ENCODE peak calls at places on chromosomes 7 and 10, in four cellular contexts. X is AG10803, T is glutamatergic neuron, O is endothelial cell. U is an unnamed sample.

GRCh38 chr10:22959292-22959691 is 31.4 kb downstream of the ARMC3 start:
- DNase-seq in X (no peak), T (no peak), O (no peak), U (no peak)

GRCh38 chr10:36802523-36803153 is 322.8 kb upstream of the ANKRD30A start:
- DNase-seq in X (peak), T (no peak), O (no peak), U (no peak)

GRCh38 chr10:22491931-22492615 is 146.8 kb downstream of the SPAG6 start:
- DNase-seq in X (no peak), T (no peak), O (no peak), U (no peak)

GRCh38 chr7:44075296-44076075 is 6.8 kb downstream of the POLM start:
- DNase-seq in X (no peak), T (no peak), O (no peak), U (no peak)

GRCh38 chr10:35216303-35216905 is 89.8 kb downstream of the CREM start:
- DNase-seq in X (no peak), T (no peak), O (no peak), U (peak)

GRCh38 chr10:81838950-81839349 is 36.0 kb upstream of the NRG3 start:
- DNase-seq in X (no peak), T (peak), O (peak), U (peak)

GRCh38 chr10:17756557-17757208 is 4.7 kb downstream of the TMEM236 start:
- DNase-seq in X (peak), T (no peak), O (no peak), U (peak)

GRCh38 chr10:70293169-70293813 is 9.5 kb upstream of the NPFFR1 start:
- DNase-seq in X (no peak), T (no peak), O (no peak), U (no peak)

GRCh38 chr10:23413629-23414089 is 25.2 kb upstream of the OTUD1 start:
- DNase-seq in X (no peak), T (no peak), O (no peak), U (no peak)

GRCh38 chr10:95290801-95291633 is at the start of gene PDLIM1:
- DNase-seq in X (peak), T (peak), O (peak), U (peak)

GRCh38 chr7:104267701-104268368 is 60.0 kb upstream of the ORC5 start:
- DNase-seq in X (peak), T (no peak), O (no peak), U (peak)

GRCh38 chr7:139883814-139884213 is 54.8 kb downstream of the TBXAS1 start:
- DNase-seq in X (no peak), T (no peak), O (no peak), U (no peak)

GRCh38 chr7:27073066-27073465 is 22.7 kb downstream of the HOXA1 start:
- DNase-seq in X (no peak), T (no peak), O (no peak), U (no peak)

GRCh38 chr7:129343099-129343700 is 91.0 kb upstream of the STRIP2 start:
- DNase-seq in X (peak), T (no peak), O (no peak), U (peak)

GRCh38 chr7:17158261-17158660 is 140.2 kb upstream of the AHR start:
- DNase-seq in X (peak), T (no peak), O (no peak), U (no peak)
- TF ChIP-seq CTCF in X (peak), T (no peak), O (no peak), U (no peak)

GRCh38 chr10:71429929-71430328 is 33.2 kb downstream of the CDH23 start:
- DNase-seq in X (no peak), T (no peak), O (no peak), U (no peak)
- TF ChIP-seq CTCF in X (no peak), T (peak), O (peak), U (no peak)

GRCh38 chr7:81248420-81248819 is 329.6 kb upstream of the SEMA3C start:
- DNase-seq in X (no peak), T (no peak), O (no peak), U (no peak)

GRCh38 chr7:81245353-81245752 is 326.5 kb upstream of the SEMA3C start:
- DNase-seq in X (no peak), T (no peak), O (no peak), U (no peak)

DNA sequence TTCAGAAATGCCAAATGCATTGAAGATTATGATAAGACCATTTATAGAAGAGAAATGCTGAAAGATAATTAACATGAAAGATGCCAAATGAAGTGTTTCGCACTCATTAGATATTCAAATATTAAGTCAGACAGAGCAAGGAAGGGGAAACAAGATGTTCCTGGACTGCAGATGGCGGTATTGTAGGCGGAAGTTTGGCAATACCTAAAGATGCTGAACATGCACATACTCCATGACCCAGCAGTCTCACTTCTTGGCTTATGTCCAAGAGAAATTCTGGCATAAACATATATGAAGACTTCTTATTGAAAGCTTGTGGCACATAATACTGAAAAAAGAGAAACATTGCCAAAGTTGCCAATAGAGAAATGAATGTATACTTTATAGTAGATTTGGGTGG is 325.4 kb upstream of the SEMA3C start:
- DNase-seq in X (peak), T (no peak), O (no peak), U (peak)
- TF ChIP-seq CTCF in X (no peak), T (no peak), O (no peak), U (no peak)

GRCh38 chr10:93478873-93479272 is 3.3 kb downstream of the MYOF start:
- DNase-seq in X (no peak), T (no peak), O (no peak), U (no peak)

GRCh38 chr10:93481213-93481930 is 762 bp downstream of the MYOF start:
- DNase-seq in X (no peak), T (no peak), O (no peak), U (no peak)

GRCh38 chr10:93485690-93486089 is 3.6 kb upstream of the MYOF start:
- DNase-seq in X (no peak), T (no peak), O (no peak), U (no peak)

GRCh38 chr10:93476756-93477155 is 5.4 kb downstream of the MYOF start:
- DNase-seq in X (peak), T (no peak), O (no peak), U (no peak)

DNA sequence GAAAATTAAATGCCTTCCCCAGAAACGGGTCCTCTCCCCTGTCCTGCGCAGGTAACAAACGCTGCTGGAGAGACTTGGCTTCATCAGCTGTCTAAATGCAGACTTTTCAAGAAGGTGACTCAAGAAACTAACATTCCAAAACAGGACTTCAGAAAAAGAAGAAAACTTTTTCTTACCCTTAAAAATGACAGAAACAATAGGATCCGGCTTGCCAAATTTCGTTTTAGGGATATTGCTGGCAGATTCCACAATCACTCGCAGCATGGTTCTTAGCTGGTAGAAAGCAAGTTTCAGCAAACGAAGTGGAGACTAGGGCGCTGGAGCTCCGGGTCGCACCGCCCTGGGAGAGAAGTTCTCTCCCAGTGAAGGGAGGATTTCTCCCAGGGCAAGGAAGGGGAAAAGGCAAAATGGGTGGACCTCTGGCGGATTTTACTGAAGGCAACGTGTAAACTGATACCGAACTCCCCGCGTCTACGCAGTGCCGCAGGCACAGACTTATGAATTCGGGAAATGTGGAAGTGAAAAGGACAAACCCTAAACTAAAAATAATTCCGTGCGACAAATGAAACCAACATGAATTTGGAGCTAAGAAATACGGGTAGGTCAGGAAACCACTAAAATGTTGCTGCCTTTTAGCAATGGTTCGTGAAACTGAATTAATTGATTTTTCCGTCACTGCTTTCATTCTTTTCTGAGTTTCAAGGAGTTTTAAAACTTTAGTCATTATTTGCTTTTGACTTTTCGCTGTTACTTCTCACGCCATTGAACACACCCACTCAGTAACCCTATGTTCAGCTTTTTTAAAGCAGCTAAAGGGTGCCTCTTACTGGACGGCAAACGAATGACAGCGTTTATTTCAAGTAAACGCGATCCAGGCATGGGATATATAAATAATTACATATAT is at the start of gene MYOF:
- DNase-seq in X (peak), T (no peak), O (peak), U (peak)
- TF ChIP-seq CTCF in X (peak), T (peak), O (peak), U (peak)

DNA sequence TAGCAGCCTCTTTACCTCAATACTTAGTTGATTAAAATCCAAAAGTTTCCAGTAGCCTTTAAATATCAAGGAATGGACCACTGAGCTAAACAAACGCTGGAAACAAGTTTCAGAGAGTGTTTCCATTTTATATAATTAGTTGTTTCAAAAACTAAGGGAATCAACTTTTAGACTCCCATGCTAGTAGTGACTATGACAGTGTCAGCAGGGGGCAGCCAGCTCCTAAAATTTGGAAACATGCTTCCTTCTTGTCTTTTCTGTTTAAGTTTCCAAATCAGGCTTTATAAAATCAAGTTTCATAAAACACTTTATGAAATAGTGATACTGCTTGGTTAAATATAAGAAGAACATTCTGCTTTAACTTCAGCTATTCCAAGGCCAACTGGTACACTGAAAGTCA is 138.2 kb upstream of the TMEM229A start:
- DNase-seq in X (peak), T (peak), O (peak), U (peak)
- TF ChIP-seq CTCF in X (peak), T (no peak), O (no peak), U (peak)

GRCh38 chr10:47237316-47238260 is 62.4 kb upstream of the GDF10 start:
- DNase-seq in X (no peak), T (no peak), O (no peak), U (no peak)
- TF ChIP-seq CTCF in X (no peak), T (no peak), O (no peak), U (no peak)

GRCh38 chr10:67883710-67884312 is 645 bp upstream of the SIRT1 start:
- DNase-seq in X (peak), T (no peak), O (no peak), U (no peak)
- TF ChIP-seq CTCF in X (no peak), T (no peak), O (no peak), U (no peak)

DNA sequence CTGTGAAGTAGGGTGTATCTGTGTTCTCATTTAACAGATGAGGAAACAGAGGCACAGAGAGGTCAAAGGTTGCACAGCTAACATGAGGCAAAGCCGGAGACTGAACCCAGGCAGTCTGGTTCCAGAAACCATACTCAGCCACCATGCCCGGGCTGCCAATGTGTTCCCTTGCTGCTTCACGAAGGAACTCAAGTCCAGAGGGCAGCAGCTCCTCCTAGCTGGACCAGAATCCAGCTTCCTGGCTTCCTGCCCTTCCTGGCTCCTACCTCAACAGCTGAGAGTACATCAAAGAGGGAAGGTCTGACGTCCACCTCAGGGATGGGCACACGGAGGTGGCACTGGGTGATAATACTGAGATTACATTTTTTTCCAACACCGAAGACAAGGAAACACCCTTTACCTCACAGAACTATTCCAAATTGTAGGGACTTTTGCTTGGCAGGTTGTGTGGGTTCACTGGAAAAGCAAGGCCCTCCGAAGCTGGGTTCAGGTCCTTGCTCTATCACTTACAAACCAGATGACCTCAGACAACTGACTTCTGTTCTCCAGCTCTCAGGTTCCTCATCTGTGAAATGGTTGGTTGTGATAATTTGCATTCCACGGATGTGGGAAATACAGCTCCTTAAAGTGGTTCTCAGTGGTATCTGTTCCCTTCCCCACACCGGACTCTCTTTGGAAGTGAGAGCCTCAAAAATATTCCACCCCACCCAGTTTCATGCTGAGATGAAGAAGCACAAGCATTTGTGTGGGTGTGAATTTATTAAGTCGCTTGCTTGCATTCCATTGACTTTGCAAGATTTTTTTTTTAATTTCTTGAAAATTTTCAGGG is 154.1 kb upstream of the ZMIZ1 start:
- DNase-seq in X (peak), T (no peak), O (no peak), U (no peak)
- TF ChIP-seq CTCF in X (peak), T (no peak), O (no peak), U (no peak)

GRCh38 chr7:18230271-18230670 is 202.6 kb upstream of the PRPS1L1 start:
- DNase-seq in X (no peak), T (no peak), O (no peak), U (no peak)

GRCh38 chr7:18234519-18234918 is 206.9 kb upstream of the PRPS1L1 start:
- DNase-seq in X (no peak), T (no peak), O (no peak), U (no peak)

GRCh38 chr7:18228686-18229085 is 201.0 kb upstream of the PRPS1L1 start:
- DNase-seq in X (no peak), T (no peak), O (no peak), U (no peak)

GRCh38 chr7:18235819-18236218 is 208.2 kb upstream of the PRPS1L1 start:
- DNase-seq in X (no peak), T (no peak), O (no peak), U (no peak)

GRCh38 chr7:18231854-18232253 is 204.2 kb upstream of the PRPS1L1 start:
- DNase-seq in X (no peak), T (no peak), O (no peak), U (no peak)
- TF ChIP-seq CTCF in X (no peak), T (no peak), O (no peak), U (no peak)